ENCODE peak calls at places on chromosomes 1 and 21, in seven cellular contexts. C is IMR-90, Y is mesendoderm, V is trophoblast cell, N is H9, X is H1, L is mesenchymal stem cell. G is an unnamed sample.

GRCh38 chr1:208235983-208236761 is 8.0 kb downstream of the PLXNA2 start:
- DNase-seq in C (peak; percentile 71), Y (no peak), V (no peak), N (no peak), X (no peak), L (peak; percentile 89), G (no peak)

GRCh38 chr1:51634618-51635017 is 17.7 kb downstream of the OSBPL9 start:
- DNase-seq in C (no peak), Y (no peak), V (no peak), N (no peak), X (no peak), L (no peak), G (no peak)

GRCh38 chr1:193221641-193222040 is 35.2 kb upstream of the B3GALT2 start:
- DNase-seq in C (no peak), Y (peak; percentile 23), V (no peak), N (no peak), X (no peak), L (no peak), G (no peak)

GRCh38 chr1:109351457-109351856 is 44.6 kb upstream of the MYBPHL start:
- DNase-seq in C (no peak), Y (no peak), V (no peak), N (no peak), X (no peak), L (no peak), G (no peak)

GRCh38 chr1:110481968-110482623 is 31.1 kb downstream of the PROK1 start:
- DNase-seq in C (no peak), Y (no peak), V (no peak), N (no peak), X (no peak), L (peak; percentile 37), G (no peak)

GRCh38 chr1:68205794-68206358 is 26.4 kb downstream of the WLS start:
- DNase-seq in C (no peak), Y (no peak), V (no peak), N (no peak), X (no peak), L (no peak), G (no peak)

GRCh38 chr1:49765034-49765433 is 258.7 kb downstream of the AGBL4 start:
- DNase-seq in C (no peak), Y (peak; percentile 45), V (no peak), N (no peak), X (no peak), L (no peak), G (no peak)

GRCh38 chr1:112714313-112715263 is 544 bp downstream of the PPM1J start:
- DNase-seq in C (no peak), Y (no peak), V (no peak), N (peak; percentile 47), X (no peak), L (no peak), G (no peak)

GRCh38 chr1:115454835-115455511 is 116.9 kb upstream of the NGF start:
- DNase-seq in C (peak; percentile 81), Y (no peak), V (no peak), N (no peak), X (no peak), L (no peak), G (no peak)

GRCh38 chr1:210344706-210345105 is 16.0 kb downstream of the HHAT start:
- DNase-seq in C (no peak), Y (no peak), V (no peak), N (no peak), X (no peak), L (peak; percentile 28), G (no peak)

GRCh38 chr1:153677718-153678518 is 570 bp upstream of the NPR1 start:
- DNase-seq in C (peak; percentile 45), Y (peak; percentile 79), V (no peak), N (peak; percentile 77), X (no peak), L (peak; percentile 51), G (no peak)

GRCh38 chr21:42314616-42315295 is 453 bp downstream of the TFF3 start:
- DNase-seq in C (no peak), Y (no peak), V (no peak), N (no peak), X (no peak), L (no peak), G (no peak)

GRCh38 chr1:57794078-57794477 is 370.2 kb upstream of the DAB1 start:
- DNase-seq in C (no peak), Y (no peak), V (no peak), N (no peak), X (no peak), L (no peak), G (no peak)

GRCh38 chr1:218459878-218460277 is 114.7 kb downstream of the TGFB2 start:
- DNase-seq in C (peak; percentile 84), Y (peak; percentile 96), V (no peak), N (peak; percentile 56), X (peak; percentile 33), L (peak; percentile 80), G (peak; percentile 58)

GRCh38 chr1:211551628-211552465 is 27.1 kb downstream of the SLC30A1 start:
- DNase-seq in C (peak; percentile 79), Y (no peak), V (peak; percentile 78), N (no peak), X (no peak), L (peak; percentile 35), G (no peak)

GRCh38 chr1:118589486-118589885 is 398.7 kb downstream of the TBX15 start:
- DNase-seq in C (no peak), Y (peak; percentile 41), V (no peak), N (no peak), X (no peak), L (no peak), G (no peak)

GRCh38 chr1:183646780-183647179 is 6.3 kb downstream of the APOBEC4 start:
- DNase-seq in C (no peak), Y (no peak), V (no peak), N (no peak), X (no peak), L (no peak), G (no peak)

GRCh38 chr1:32817815-32818786 is 648 bp downstream of the S100PBP start:
- DNase-seq in C (peak; percentile 39), Y (peak; percentile 92), V (peak; percentile 55), N (peak; percentile 82), X (peak; percentile 49), L (peak; percentile 70), G (peak; percentile 69)

GRCh38 chr1:201573923-201574322 is 35.0 kb downstream of the NAV1 start:
- DNase-seq in C (no peak), Y (no peak), V (no peak), N (no peak), X (no peak), L (no peak), G (no peak)

GRCh38 chr1:27098447-27099153 is 56.3 kb downstream of the SLC9A1 start:
- DNase-seq in C (no peak), Y (no peak), V (no peak), N (no peak), X (no peak), L (no peak), G (no peak)

GRCh38 chr21:36065497-36066036 is 4.3 kb upstream of the CBR1 start:
- DNase-seq in C (peak; percentile 65), Y (no peak), V (peak; percentile 42), N (no peak), X (no peak), L (peak; percentile 58), G (no peak)

GRCh38 chr1:39988618-39989343 is 33.8 kb downstream of the MFSD2A start:
- DNase-seq in C (peak; percentile 62), Y (no peak), V (peak; percentile 60), N (no peak), X (no peak), L (peak; percentile 31), G (no peak)

GRCh38 chr1:248858891-248859889 is at the start of gene ZNF692:
- DNase-seq in C (peak; percentile 96), Y (peak; percentile 98), V (peak; percentile 96), N (peak; percentile 97), X (peak; percentile 88), L (peak; percentile 97), G (peak; percentile 93)

GRCh38 chr1:200905411-200906052 is 10.8 kb downstream of the INAVA start:
- DNase-seq in C (no peak), Y (no peak), V (peak; percentile 68), N (no peak), X (no peak), L (peak; percentile 38), G (no peak)

GRCh38 chr21:15768045-15768601 is 38.3 kb downstream of the USP25 start:
- DNase-seq in C (no peak), Y (no peak), V (no peak), N (no peak), X (no peak), L (no peak), G (no peak)

GRCh38 chr1:200262326-200262965 is 147.4 kb downstream of the ZNF281 start:
- DNase-seq in C (no peak), Y (peak; percentile 30), V (no peak), N (no peak), X (no peak), L (no peak), G (no peak)

GRCh38 chr1:161259765-161260164 is 1.2 kb downstream of the PCP4L1 start:
- DNase-seq in C (no peak), Y (no peak), V (no peak), N (no peak), X (no peak), L (no peak), G (no peak)
- H3K18ac ChIP-seq in C (no peak overlapping the region), Y (no peak overlapping the region), V (no peak overlapping the region), N (no peak overlapping the region), X (no peak overlapping the region), L (no peak overlapping the region), G (no peak overlapping the region)

DNA sequence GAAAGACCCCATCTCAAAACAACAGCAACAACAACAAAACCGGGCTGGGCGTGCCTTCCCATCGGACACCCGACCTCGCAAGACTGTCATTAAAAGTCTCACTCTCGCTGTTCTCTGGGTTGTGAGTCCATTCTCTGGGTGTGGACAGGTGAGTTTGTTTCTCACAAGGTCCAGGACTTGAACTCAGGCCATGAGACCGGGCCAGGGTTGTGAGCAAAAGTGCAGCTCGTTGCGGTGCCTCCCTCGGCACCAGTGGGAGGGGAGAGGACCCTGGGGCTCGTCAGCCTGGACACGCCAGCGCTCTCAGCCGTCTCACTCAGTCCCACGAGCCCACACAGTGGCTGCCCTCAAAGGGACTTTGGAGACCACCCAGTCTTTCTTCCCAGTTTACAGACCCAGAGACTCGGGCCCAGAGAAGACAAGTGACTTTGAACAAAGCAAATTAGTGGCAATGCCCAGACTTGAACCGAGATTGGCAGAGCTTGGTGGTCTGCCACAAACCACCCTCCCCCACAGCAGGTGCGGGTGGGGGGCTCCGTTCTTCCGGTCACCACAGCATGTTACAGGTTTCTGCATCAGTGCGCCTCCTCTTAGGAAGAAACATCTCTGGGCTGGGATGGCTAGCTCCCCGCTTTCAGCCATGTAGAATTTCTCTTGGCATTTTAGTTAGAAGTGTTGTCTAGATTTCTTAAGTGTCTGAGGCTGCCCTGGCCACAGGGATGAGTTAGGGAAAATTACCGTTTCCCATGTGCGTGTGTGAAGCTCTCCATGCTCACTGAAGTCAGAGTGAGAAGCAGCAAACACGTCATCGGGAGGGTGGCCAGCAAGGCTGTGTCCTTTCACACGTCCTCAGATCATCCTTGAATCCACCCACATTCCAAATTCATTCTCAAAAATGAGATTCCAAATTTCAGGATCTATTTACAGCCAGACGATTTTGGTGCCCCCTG is 28.3 kb downstream of the LRRC3 start:
- DNase-seq in C (peak; percentile 6), Y (no peak), V (no peak), N (no peak), X (no peak), L (no peak), G (no peak)
- H2BK5ac ChIP-seq in C (no peak overlapping the region), Y (no peak overlapping the region), V (no peak overlapping the region), N (no peak overlapping the region), X (peak overlapping the region; percentile 91), L (no peak overlapping the region), G (no peak overlapping the region)

GRCh38 chr1:234659538-234659937 is 49.6 kb upstream of the IRF2BP2 start:
- DNase-seq in C (peak; percentile 89), Y (peak; percentile 18), V (peak; percentile 75), N (no peak), X (no peak), L (peak; percentile 75), G (no peak)
- H3K18ac ChIP-seq in C (peak overlapping the region; percentile 30), Y (no peak overlapping the region), V (no peak overlapping the region), N (no peak overlapping the region), X (no peak overlapping the region), L (no peak overlapping the region), G (no peak overlapping the region)

GRCh38 chr1:162384116-162384515 is 2.6 kb downstream of the C1orf226 start:
- DNase-seq in C (no peak), Y (no peak), V (no peak), N (no peak), X (no peak), L (no peak), G (no peak)
- H2BK5ac ChIP-seq in C (no peak overlapping the region), Y (no peak overlapping the region), V (no peak overlapping the region), N (no peak overlapping the region), X (no peak overlapping the region), L (no peak overlapping the region), G (no peak overlapping the region)